ENCODE peak calls at places on chromosomes 16 and 17, in six cellular contexts. One of them, this sample, is unnamed.

GRCh38 chr17:50899559-50900319 is 33.6 kb upstream of the TOB1 start:
- DNase-seq in left lung: no peak
- DNase-seq in stimulated activated CD4-positive, alpha-beta T cell treated with anti-CD3 and anti-CD28 coated beads, Interleukin-4, amount 100 ng/mL, for 4 hours: no peak
- DNase-seq in NCI-H774: no peak
- DNase-seq in T follicular helper cell: no peak
- DNase-seq in IMR-90: no peak
- DNase-seq in this sample: no peak

GRCh38 chr16:48091077-48091476 is 64.7 kb downstream of the ABCC12 start:
- DNase-seq in left lung: no peak
- DNase-seq in stimulated activated CD4-positive, alpha-beta T cell treated with anti-CD3 and anti-CD28 coated beads, Interleukin-4, amount 100 ng/mL, for 4 hours: no peak
- DNase-seq in NCI-H774: no peak
- DNase-seq in T follicular helper cell: no peak
- DNase-seq in IMR-90: no peak
- DNase-seq in this sample: no peak

GRCh38 chr16:87420401-87421368 is 28.5 kb downstream of the MAP1LC3B start:
- DNase-seq in left lung: no peak
- DNase-seq in stimulated activated CD4-positive, alpha-beta T cell treated with anti-CD3 and anti-CD28 coated beads, Interleukin-4, amount 100 ng/mL, for 4 hours: no peak
- DNase-seq in NCI-H774: no peak
- DNase-seq in T follicular helper cell: no peak
- DNase-seq in IMR-90: no peak
- DNase-seq in this sample: no peak

GRCh38 chr17:17683710-17684365 is 2.6 kb downstream of the RAI1 start:
- DNase-seq in left lung: peak; percentile 1
- DNase-seq in stimulated activated CD4-positive, alpha-beta T cell treated with anti-CD3 and anti-CD28 coated beads, Interleukin-4, amount 100 ng/mL, for 4 hours: no peak
- DNase-seq in NCI-H774: no peak
- DNase-seq in T follicular helper cell: no peak
- DNase-seq in IMR-90: no peak
- DNase-seq in this sample: no peak

GRCh38 chr17:933168-934083 is 46.1 kb downstream of the NXN start:
- DNase-seq in left lung: peak; percentile 31
- DNase-seq in stimulated activated CD4-positive, alpha-beta T cell treated with anti-CD3 and anti-CD28 coated beads, Interleukin-4, amount 100 ng/mL, for 4 hours: no peak
- DNase-seq in NCI-H774: no peak
- DNase-seq in T follicular helper cell: no peak
- DNase-seq in IMR-90: peak; percentile 99
- DNase-seq in this sample: no peak

GRCh38 chr17:45376171-45376564 is 56.5 kb downstream of the ARHGAP27 start:
- DNase-seq in left lung: no peak
- DNase-seq in stimulated activated CD4-positive, alpha-beta T cell treated with anti-CD3 and anti-CD28 coated beads, Interleukin-4, amount 100 ng/mL, for 4 hours: no peak
- DNase-seq in NCI-H774: peak; percentile 31
- DNase-seq in T follicular helper cell: no peak
- DNase-seq in IMR-90: no peak
- DNase-seq in this sample: no peak

GRCh38 chr17:39486242-39486641 is 25.0 kb downstream of the CDK12 start:
- DNase-seq in left lung: no peak
- DNase-seq in stimulated activated CD4-positive, alpha-beta T cell treated with anti-CD3 and anti-CD28 coated beads, Interleukin-4, amount 100 ng/mL, for 4 hours: no peak
- DNase-seq in NCI-H774: no peak
- DNase-seq in T follicular helper cell: no peak
- DNase-seq in IMR-90: peak; percentile 77
- DNase-seq in this sample: no peak

GRCh38 chr17:3659541-3660111 is 8.8 kb downstream of the TAX1BP3 start:
- DNase-seq in left lung: no peak
- DNase-seq in stimulated activated CD4-positive, alpha-beta T cell treated with anti-CD3 and anti-CD28 coated beads, Interleukin-4, amount 100 ng/mL, for 4 hours: no peak
- DNase-seq in NCI-H774: no peak
- DNase-seq in T follicular helper cell: no peak
- DNase-seq in IMR-90: peak; percentile 83
- DNase-seq in this sample: no peak

GRCh38 chr16:82432261-82432660 is 194.5 kb upstream of the CDH13 start:
- DNase-seq in left lung: no peak
- DNase-seq in stimulated activated CD4-positive, alpha-beta T cell treated with anti-CD3 and anti-CD28 coated beads, Interleukin-4, amount 100 ng/mL, for 4 hours: no peak
- DNase-seq in NCI-H774: no peak
- DNase-seq in T follicular helper cell: no peak
- DNase-seq in IMR-90: no peak
- DNase-seq in this sample: no peak

GRCh38 chr16:77169650-77170236 is 21.2 kb upstream of the MON1B start:
- DNase-seq in left lung: no peak
- DNase-seq in stimulated activated CD4-positive, alpha-beta T cell treated with anti-CD3 and anti-CD28 coated beads, Interleukin-4, amount 100 ng/mL, for 4 hours: no peak
- DNase-seq in NCI-H774: peak; percentile 2
- DNase-seq in T follicular helper cell: peak; percentile 19
- DNase-seq in IMR-90: peak; percentile 34
- DNase-seq in this sample: no peak

GRCh38 chr16:2009302-2009711 is 314 bp downstream of the ZNF598 start:
- DNase-seq in left lung: peak; percentile 88
- DNase-seq in stimulated activated CD4-positive, alpha-beta T cell treated with anti-CD3 and anti-CD28 coated beads, Interleukin-4, amount 100 ng/mL, for 4 hours: no peak
- DNase-seq in NCI-H774: no peak
- DNase-seq in T follicular helper cell: no peak
- DNase-seq in IMR-90: no peak
- DNase-seq in this sample: no peak

GRCh38 chr16:86836503-86837125 is 258.3 kb downstream of the FOXL1 start:
- DNase-seq in left lung: no peak
- DNase-seq in stimulated activated CD4-positive, alpha-beta T cell treated with anti-CD3 and anti-CD28 coated beads, Interleukin-4, amount 100 ng/mL, for 4 hours: no peak
- DNase-seq in NCI-H774: no peak
- DNase-seq in T follicular helper cell: no peak
- DNase-seq in IMR-90: peak; percentile 93
- DNase-seq in this sample: no peak

GRCh38 chr16:29315046-29315445 is 91.5 kb downstream of the NPIPB11 start:
- DNase-seq in left lung: no peak
- DNase-seq in stimulated activated CD4-positive, alpha-beta T cell treated with anti-CD3 and anti-CD28 coated beads, Interleukin-4, amount 100 ng/mL, for 4 hours: no peak
- DNase-seq in NCI-H774: no peak
- DNase-seq in T follicular helper cell: no peak
- DNase-seq in IMR-90: peak; percentile 31
- DNase-seq in this sample: no peak

GRCh38 chr16:30115238-30115637 is 1.9 kb upstream of the GDPD3 start:
- DNase-seq in left lung: no peak
- DNase-seq in stimulated activated CD4-positive, alpha-beta T cell treated with anti-CD3 and anti-CD28 coated beads, Interleukin-4, amount 100 ng/mL, for 4 hours: no peak
- DNase-seq in NCI-H774: no peak
- DNase-seq in T follicular helper cell: no peak
- DNase-seq in IMR-90: no peak
- DNase-seq in this sample: no peak

GRCh38 chr16:2256531-2257140 is 5.2 kb upstream of the ECI1 start:
- DNase-seq in left lung: no peak
- DNase-seq in stimulated activated CD4-positive, alpha-beta T cell treated with anti-CD3 and anti-CD28 coated beads, Interleukin-4, amount 100 ng/mL, for 4 hours: no peak
- DNase-seq in NCI-H774: no peak
- DNase-seq in T follicular helper cell: no peak
- DNase-seq in IMR-90: no peak
- DNase-seq in this sample: no peak

GRCh38 chr16:23155445-23156049 is 6.3 kb upstream of the USP31 start:
- DNase-seq in left lung: no peak
- DNase-seq in stimulated activated CD4-positive, alpha-beta T cell treated with anti-CD3 and anti-CD28 coated beads, Interleukin-4, amount 100 ng/mL, for 4 hours: no peak
- DNase-seq in NCI-H774: no peak
- DNase-seq in T follicular helper cell: no peak
- DNase-seq in IMR-90: no peak
- DNase-seq in this sample: no peak

GRCh38 chr16:75317101-75317522 is 65.7 kb upstream of the BCAR1 start:
- DNase-seq in left lung: no peak
- DNase-seq in stimulated activated CD4-positive, alpha-beta T cell treated with anti-CD3 and anti-CD28 coated beads, Interleukin-4, amount 100 ng/mL, for 4 hours: no peak
- DNase-seq in NCI-H774: no peak
- DNase-seq in T follicular helper cell: no peak
- DNase-seq in IMR-90: no peak
- DNase-seq in this sample: peak; percentile 20

GRCh38 chr16:29765167-29766032 is 12.7 kb upstream of the ZG16 start:
- DNase-seq in left lung: no peak
- DNase-seq in stimulated activated CD4-positive, alpha-beta T cell treated with anti-CD3 and anti-CD28 coated beads, Interleukin-4, amount 100 ng/mL, for 4 hours: no peak
- DNase-seq in NCI-H774: peak; percentile 92
- DNase-seq in T follicular helper cell: no peak
- DNase-seq in IMR-90: no peak
- DNase-seq in this sample: no peak

GRCh38 chr16:23976091-23977001 is 140.6 kb downstream of the PRKCB start:
- DNase-seq in left lung: no peak
- DNase-seq in stimulated activated CD4-positive, alpha-beta T cell treated with anti-CD3 and anti-CD28 coated beads, Interleukin-4, amount 100 ng/mL, for 4 hours: no peak
- DNase-seq in NCI-H774: no peak
- DNase-seq in T follicular helper cell: no peak
- DNase-seq in IMR-90: no peak
- DNase-seq in this sample: no peak

GRCh38 chr16:21104124-21104860 is 46.4 kb downstream of the DNAH3 start:
- DNase-seq in left lung: no peak
- DNase-seq in stimulated activated CD4-positive, alpha-beta T cell treated with anti-CD3 and anti-CD28 coated beads, Interleukin-4, amount 100 ng/mL, for 4 hours: no peak
- DNase-seq in NCI-H774: no peak
- DNase-seq in T follicular helper cell: no peak
- DNase-seq in IMR-90: peak; percentile 68
- DNase-seq in this sample: no peak

GRCh38 chr16:14378684-14379467 is 251.2 kb downstream of the PARN start:
- DNase-seq in left lung: peak; percentile 37
- DNase-seq in stimulated activated CD4-positive, alpha-beta T cell treated with anti-CD3 and anti-CD28 coated beads, Interleukin-4, amount 100 ng/mL, for 4 hours: no peak
- DNase-seq in NCI-H774: no peak
- DNase-seq in T follicular helper cell: no peak
- DNase-seq in IMR-90: peak; percentile 58
- DNase-seq in this sample: no peak

This sample was measured in GF-D8.